ENCODE peak calls at places on chromosomes 12 and 14, in five cellular contexts. R, K, M, W and X are unnamed samples.

GRCh38 chr12:5171701-5172100 is 128.0 kb downstream of the KCNA5 start:
- DNase-seq in R (peak), K (peak), M (no peak), W (peak), X (no peak)

GRCh38 chr12:122003646-122004611 is 17.8 kb upstream of the BCL7A start:
- DNase-seq in R (no peak), K (no peak), M (no peak), W (no peak), X (no peak)

GRCh38 chr14:72714871-72715214 is 179.1 kb downstream of the DPF3 start:
- DNase-seq in R (no peak), K (no peak), M (no peak), W (no peak), X (no peak)

GRCh38 chr12:103456006-103456405 is 39.8 kb downstream of the C12orf42 start:
- DNase-seq in R (no peak), K (no peak), M (no peak), W (no peak), X (no peak)

GRCh38 chr12:22518067-22518719 is 26.1 kb downstream of the C2CD5 start:
- DNase-seq in R (no peak), K (no peak), M (no peak), W (no peak), X (no peak)

GRCh38 chr12:5473076-5473475 is 41.2 kb downstream of the NTF3 start:
- DNase-seq in R (no peak), K (no peak), M (no peak), W (no peak), X (no peak)

GRCh38 chr14:53858344-53858682 is 98.3 kb downstream of the BMP4 start:
- DNase-seq in R (no peak), K (no peak), M (no peak), W (no peak), X (no peak)

GRCh38 chr14:20630340-20631022 is 11.0 kb downstream of the OR6S1 start:
- DNase-seq in R (peak), K (peak), M (no peak), W (peak), X (peak)

GRCh38 chr12:7154901-7155470 is 24.8 kb downstream of the CLSTN3 start:
- DNase-seq in R (no peak), K (no peak), M (no peak), W (no peak), X (no peak)

GRCh38 chr12:116456683-116457082 is 102.5 kb upstream of the MAP1LC3B2 start:
- DNase-seq in R (no peak), K (no peak), M (no peak), W (no peak), X (no peak)

GRCh38 chr14:76917759-76918175 is 91.6 kb downstream of the LRRC74A start:
- DNase-seq in R (no peak), K (no peak), M (no peak), W (no peak), X (no peak)

GRCh38 chr14:23578560-23579310 is at the start of gene JPH4:
- DNase-seq in R (no peak), K (peak), M (no peak), W (no peak), X (no peak)

GRCh38 chr12:81758421-81759214 is 532 bp downstream of the PPFIA2 start:
- DNase-seq in R (no peak), K (peak), M (no peak), W (no peak), X (no peak)

GRCh38 chr12:113007166-113007565 is 28.8 kb downstream of the OAS2 start:
- DNase-seq in R (no peak), K (no peak), M (no peak), W (peak), X (peak)

GRCh38 chr12:82660541-82661325 is 26.0 kb upstream of the TMTC2 start:
- DNase-seq in R (no peak), K (no peak), M (no peak), W (no peak), X (no peak)

GRCh38 chr12:122423258-122424165 is 1.0 kb upstream of the CLIP1 start:
- DNase-seq in R (peak), K (peak), M (no peak), W (peak), X (no peak)

GRCh38 chr12:56723889-56724659 is 1.0 kb downstream of the NACA start:
- DNase-seq in R (no peak), K (no peak), M (no peak), W (no peak), X (peak)

GRCh38 chr12:117850048-117850447 is 118.7 kb downstream of the KSR2 start:
- DNase-seq in R (peak), K (peak), M (no peak), W (peak), X (no peak)

GRCh38 chr14:105517096-105517495 is 9.3 kb upstream of the TMEM121 start:
- DNase-seq in R (no peak), K (no peak), M (no peak), W (no peak), X (no peak)

GRCh38 chr12:113796852-113797534 is 169.1 kb downstream of the RBM19 start:
- DNase-seq in R (no peak), K (no peak), M (no peak), W (no peak), X (no peak)

GRCh38 chr12:83802011-83802410 is 1110.6 kb downstream of the SLC6A15 start:
- DNase-seq in R (no peak), K (no peak), M (no peak), W (no peak), X (no peak)

GRCh38 chr12:26627335-26627734 is 205.7 kb downstream of the ITPR2 start:
- DNase-seq in R (peak), K (no peak), M (no peak), W (no peak), X (no peak)

GRCh38 chr12:26630546-26631027 is 202.4 kb downstream of the ITPR2 start:
- DNase-seq in R (no peak), K (no peak), M (no peak), W (no peak), X (peak)

GRCh38 chr12:26628234-26628633 is 204.8 kb downstream of the ITPR2 start:
- DNase-seq in R (no peak), K (no peak), M (no peak), W (no peak), X (no peak)

GRCh38 chr12:26631846-26632245 is 201.1 kb downstream of the ITPR2 start:
- DNase-seq in R (no peak), K (no peak), M (no peak), W (no peak), X (no peak)

DNA sequence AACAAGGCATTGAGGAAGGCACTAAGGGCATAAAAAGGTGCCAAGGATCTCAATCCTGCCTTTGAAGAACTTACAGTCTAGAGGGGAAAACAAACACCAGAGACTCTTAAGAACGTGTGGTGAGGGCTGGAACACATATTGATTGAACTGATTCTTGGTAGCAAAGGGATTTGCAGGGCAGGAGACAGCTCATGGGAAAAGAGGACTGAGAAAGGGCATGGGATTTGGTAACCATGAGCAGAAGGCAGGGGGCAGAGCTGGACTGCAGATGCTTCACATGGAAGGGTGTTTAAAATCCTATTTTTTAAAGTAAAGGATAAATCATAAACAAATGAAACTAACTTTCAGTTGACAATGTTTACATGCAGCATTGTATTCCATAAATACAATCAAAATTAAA is 203.1 kb downstream of the ITPR2 start:
- DNase-seq in R (no peak), K (no peak), M (no peak), W (no peak), X (peak)
- TF ChIP-seq CTCF in R (no peak), K (no peak), M (peak), W (peak), X (peak)

GRCh38 chr12:31325877-31326631 is at the start of gene SINHCAF:
- DNase-seq in R (peak), K (peak), M (peak), W (peak), X (peak)
- TF ChIP-seq CTCF in R (no peak), K (no peak), M (no peak), W (no peak), X (no peak)

GRCh38 chr12:99386907-99387306 is 260.6 kb upstream of the GARIN6 start:
- DNase-seq in R (peak), K (no peak), M (no peak), W (peak), X (no peak)
- TF ChIP-seq CTCF in R (peak), K (peak), M (peak), W (peak), X (peak)

GRCh38 chr12:84874825-84875139 is 37.8 kb downstream of the SLC6A15 start:
- DNase-seq in R (no peak), K (no peak), M (no peak), W (no peak), X (no peak)
- TF ChIP-seq CTCF in R (no peak), K (no peak), M (no peak), W (no peak), X (no peak)

GRCh38 chr14:102982852-102983470 is 60.5 kb downstream of the AMN start:
- DNase-seq in R (no peak), K (no peak), M (no peak), W (no peak), X (no peak)
- TF ChIP-seq CTCF in R (peak), K (no peak), M (no peak), W (no peak), X (no peak)

GRCh38 chr12:78096909-78097597 is 266.4 kb downstream of the NAV3 start:
- DNase-seq in R (no peak), K (no peak), M (no peak), W (no peak), X (no peak)
- TF ChIP-seq CTCF in R (no peak), K (no peak), M (no peak), W (no peak), X (no peak)